ENCODE peak calls at places on chromosomes 3 and 15, in seven cellular contexts. G, A, L, R, X, W and I are unnamed samples.

GRCh38 chr3:156187146-156187769 is 66.9 kb downstream of the KCNAB1 start:
- DNase-seq in X (no peak), G (peak; percentile 32), A (peak; percentile 61), R (no peak), W (no peak), L (no peak), I (no peak)

GRCh38 chr15:59892995-59893394 is 111.1 kb upstream of the FOXB1 start:
- DNase-seq in A (peak; percentile 7), W (peak; percentile 36), G (no peak), X (peak; percentile 14), R (no peak), L (no peak), I (no peak)

GRCh38 chr15:32864841-32865240 is 147.0 kb downstream of the GREM1 start:
- DNase-seq in L (no peak), R (no peak), G (no peak), A (no peak), X (no peak), W (no peak), I (no peak)

GRCh38 chr15:71883447-71883846 is 73.1 kb downstream of the NR2E3 start:
- DNase-seq in G (no peak), L (no peak), X (no peak), R (no peak), A (no peak), W (no peak), I (no peak)

GRCh38 chr3:47370887-47371697 is 9.7 kb upstream of the PTPN23 start:
- DNase-seq in A (no peak), L (no peak), G (no peak), X (peak; percentile 52), R (no peak), W (peak; percentile 19), I (no peak)

GRCh38 chr3:166425900-166426611 is 588.8 kb upstream of the BCHE start:
- DNase-seq in L (no peak), R (no peak), W (peak; percentile 1), A (no peak), X (no peak), G (no peak), I (peak; percentile 15)

GRCh38 chr3:23490459-23490858 is 287.3 kb downstream of the UBE2E2 start:
- DNase-seq in R (no peak), X (peak; percentile 18), A (peak; percentile 74), G (peak; percentile 34), W (no peak), L (no peak), I (no peak)

GRCh38 chr3:59127071-59127470 is 77.2 kb upstream of the CFAP20DC start:
- DNase-seq in W (no peak), R (no peak), G (no peak), L (no peak), A (peak; percentile 85), X (peak; percentile 51), I (no peak)

GRCh38 chr3:14141144-14141543 is 16.3 kb downstream of the TMEM43 start:
- DNase-seq in G (no peak), A (no peak), W (no peak), L (no peak), X (no peak), R (no peak), I (no peak)

GRCh38 chr3:177855021-177855420 is 657.7 kb upstream of the TBL1XR1 start:
- DNase-seq in X (no peak), G (no peak), L (no peak), A (no peak), R (no peak), W (no peak), I (no peak)